ENCODE peak calls at places on chromosomes 4 and X, in nine cellular contexts. O is BE2C, V is colonic mucosa, K is brain microvascular endothelial cell, U is keratinocyte, J is lower leg skin, A is suprapubic skin, Y is GM12865, X is osteoblast. T is an unnamed sample.

GRCh38 chrX:42524374-42524773 is 253.6 kb downstream of the PPP1R2C start:
- DNase-seq in O (no peak), V (no peak), K (peak), U (peak), J (no peak), A (no peak), Y (no peak), X (no peak), T (no peak)

GRCh38 chr4:83112239-83112638 is 2.3 kb downstream of the PLAC8 start:
- DNase-seq in O (no peak), V (no peak), K (no peak), U (no peak), J (no peak), A (no peak), Y (peak), X (no peak), T (no peak)

GRCh38 chr4:48103483-48104139 is 30.4 kb downstream of the TXK start:
- DNase-seq in O (no peak), V (no peak), K (no peak), U (no peak), J (no peak), A (no peak), Y (peak), X (no peak), T (no peak)

GRCh38 chr4:30429813-30430466 is 290.2 kb upstream of the PCDH7 start:
- DNase-seq in O (no peak), V (no peak), K (peak), U (peak), J (no peak), A (no peak), Y (no peak), X (no peak), T (no peak)

GRCh38 chr4:186728631-186729271 is 5.1 kb upstream of the FAT1 start:
- DNase-seq in O (no peak), V (no peak), K (no peak), U (no peak), J (no peak), A (no peak), Y (no peak), X (no peak), T (no peak)

GRCh38 chr4:3710451-3711182 is 55.6 kb upstream of the ADRA2C start:
- DNase-seq in O (peak), V (no peak), K (no peak), U (no peak), J (no peak), A (peak), Y (no peak), X (no peak), T (peak)

GRCh38 chrX:107935664-107936433 is 46.3 kb downstream of the TEX13B start:
- DNase-seq in O (no peak), V (no peak), K (peak), U (peak), J (peak), A (no peak), Y (no peak), X (peak), T (no peak)

GRCh38 chrX:13201605-13202219 is 118.1 kb downstream of the ATXN3L start:
- DNase-seq in O (no peak), V (no peak), K (no peak), U (no peak), J (no peak), A (no peak), Y (no peak), X (no peak), T (no peak)

GRCh38 chr4:111748157-111748556 is 397.1 kb upstream of the FAM241A start:
- DNase-seq in O (no peak), V (no peak), K (no peak), U (no peak), J (no peak), A (no peak), Y (no peak), X (no peak), T (no peak)

GRCh38 chr4:146443525-146443924 is 78.2 kb downstream of the SLC10A7 start:
- DNase-seq in O (peak), V (no peak), K (no peak), U (no peak), J (no peak), A (no peak), Y (no peak), X (no peak), T (no peak)

GRCh38 chr4:92969650-92970370 is 666.0 kb downstream of the GRID2 start:
- DNase-seq in O (no peak), V (no peak), K (peak), U (peak), J (no peak), A (no peak), Y (no peak), X (peak), T (no peak)

GRCh38 chr4:184955116-184955515 is 63.2 kb upstream of the HELT start:
- DNase-seq in O (no peak), V (peak), K (no peak), U (no peak), J (no peak), A (no peak), Y (no peak), X (no peak), T (no peak)

GRCh38 chr4:147678121-147678520 is 5.8 kb downstream of the PRMT9 start:
- DNase-seq in O (no peak), V (no peak), K (no peak), U (no peak), J (no peak), A (no peak), Y (no peak), X (peak), T (no peak)

GRCh38 chrX:19373034-19373891 is 29.5 kb downstream of the PDHA1 start:
- DNase-seq in O (no peak), V (no peak), K (no peak), U (no peak), J (peak), A (no peak), Y (no peak), X (no peak), T (no peak)

GRCh38 chrX:9573282-9574106 is 108.6 kb downstream of the TBL1X start:
- DNase-seq in O (no peak), V (no peak), K (no peak), U (no peak), J (peak), A (no peak), Y (no peak), X (no peak), T (no peak)

GRCh38 chrX:133983243-133983973 is 2.0 kb downstream of the GPC3 start:
- DNase-seq in O (no peak), V (no peak), K (no peak), U (no peak), J (no peak), A (no peak), Y (no peak), X (peak), T (no peak)

GRCh38 chr4:128449251-128449650 is 161.6 kb upstream of the PGRMC2 start:
- DNase-seq in O (no peak), V (no peak), K (no peak), U (no peak), J (no peak), A (no peak), Y (no peak), X (no peak), T (no peak)

GRCh38 chrX:24081661-24082154 is 27.0 kb downstream of the EIF2S3 start:
- DNase-seq in O (peak), V (peak), K (peak), U (no peak), J (no peak), A (no peak), Y (peak), X (no peak), T (peak)

GRCh38 chrX:1418901-1419544 is 27.1 kb upstream of the SLC25A6 start:
- DNase-seq in O (no peak), V (no peak), K (no peak), U (no peak), J (no peak), A (peak), Y (no peak), X (no peak), T (no peak)

GRCh38 chr4:30396772-30397475 is 323.2 kb upstream of the PCDH7 start:
- DNase-seq in O (no peak), V (no peak), K (no peak), U (no peak), J (no peak), A (no peak), Y (no peak), X (no peak), T (no peak)

GRCh38 chr4:48262926-48263325 is 6.7 kb downstream of the TEC start:
- DNase-seq in O (no peak), V (no peak), K (peak), U (no peak), J (no peak), A (no peak), Y (no peak), X (no peak), T (no peak)

GRCh38 chr4:146407669-146408084 is 114.1 kb downstream of the SLC10A7 start:
- DNase-seq in O (no peak), V (no peak), K (peak), U (no peak), J (no peak), A (no peak), Y (no peak), X (peak), T (no peak)

GRCh38 chr4:105208556-105208955 is 61.9 kb downstream of the TET2 start:
- DNase-seq in O (no peak), V (no peak), K (no peak), U (no peak), J (no peak), A (no peak), Y (no peak), X (no peak), T (no peak)

GRCh38 chr4:166162327-166162726 is 289.3 kb downstream of the TLL1 start:
- DNase-seq in O (no peak), V (no peak), K (no peak), U (no peak), J (no peak), A (no peak), Y (no peak), X (no peak), T (no peak)

GRCh38 chr4:8776366-8776765 is 95.3 kb downstream of the HMX1 start:
- DNase-seq in O (no peak), V (no peak), K (no peak), U (no peak), J (no peak), A (no peak), Y (no peak), X (no peak), T (no peak)
- TF ChIP-seq CTCF in O (no peak), V (no peak), K (no peak), U (no peak), J (no peak), A (no peak), Y (no peak), X (no peak), T (no peak)

GRCh38 chrX:47646636-47647035 is 3.7 kb downstream of the ELK1 start:
- DNase-seq in O (no peak), V (no peak), K (no peak), U (no peak), J (no peak), A (no peak), Y (no peak), X (no peak), T (no peak)

GRCh38 chrX:47643926-47644325 is 6.4 kb downstream of the ELK1 start:
- DNase-seq in O (no peak), V (no peak), K (no peak), U (no peak), J (no peak), A (no peak), Y (no peak), X (no peak), T (no peak)

GRCh38 chrX:47648376-47648775 is 2.0 kb downstream of the ELK1 start:
- DNase-seq in O (no peak), V (no peak), K (no peak), U (no peak), J (no peak), A (no peak), Y (no peak), X (no peak), T (no peak)

GRCh38 chrX:47645530-47645929 is 4.8 kb downstream of the ELK1 start:
- DNase-seq in O (no peak), V (no peak), K (no peak), U (no peak), J (no peak), A (no peak), Y (no peak), X (no peak), T (no peak)

GRCh38 chrX:47644557-47645091 is 5.7 kb downstream of the ELK1 start:
- DNase-seq in O (peak), V (no peak), K (no peak), U (no peak), J (no peak), A (no peak), Y (no peak), X (peak), T (peak)
- TF ChIP-seq CTCF in O (peak), V (peak), K (peak), U (peak), J (no peak), A (no peak), Y (peak), X (peak), T (peak)

GRCh38 chr4:7660176-7660540 is 225.4 kb upstream of the PSAPL1 start:
- DNase-seq in O (no peak), V (no peak), K (no peak), U (no peak), J (no peak), A (no peak), Y (no peak), X (peak), T (no peak)
- TF ChIP-seq CTCF in O (no peak), V (no peak), K (no peak), U (no peak), J (no peak), A (no peak), Y (no peak), X (no peak), T (no peak)

GRCh38 chrX:149491812-149492211 is 13.3 kb downstream of the IDS start:
- DNase-seq in O (no peak), V (peak), K (no peak), U (no peak), J (no peak), A (no peak), Y (no peak), X (no peak), T (no peak)

GRCh38 chrX:149490100-149490499 is 15.0 kb downstream of the IDS start:
- DNase-seq in O (no peak), V (no peak), K (no peak), U (no peak), J (no peak), A (no peak), Y (no peak), X (no peak), T (no peak)

DNA sequence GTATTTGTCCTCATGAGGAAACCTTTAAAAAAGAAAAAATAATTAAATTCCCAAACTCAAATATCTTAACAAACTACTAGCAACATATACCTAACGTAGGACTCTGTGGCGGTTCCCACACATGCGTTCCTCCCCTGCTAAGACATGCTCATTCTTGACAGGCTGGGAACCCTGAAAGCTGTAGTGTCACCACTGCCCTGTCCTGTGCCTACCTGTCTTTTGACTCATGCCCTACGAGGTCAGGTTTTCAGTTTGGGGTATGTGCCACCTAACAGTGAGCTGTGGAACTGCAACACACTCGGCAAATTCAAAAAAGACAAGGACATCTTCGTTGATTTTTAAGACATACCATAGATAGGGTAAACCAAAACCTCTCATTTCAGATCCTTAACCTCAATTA is 17.8 kb downstream of the IDS start:
- DNase-seq in O (no peak), V (no peak), K (no peak), U (no peak), J (peak), A (no peak), Y (peak), X (peak), T (no peak)
- TF ChIP-seq CTCF in O (peak), V (no peak), K (peak), U (peak), J (no peak), A (peak), Y (peak), X (peak), T (peak)

T was measured in neural crest cell.